ENCODE peak calls at places on chromosomes 2 and 18, in four cellular contexts. C, R, N and J are unnamed samples. For H3K4me1, the result is how much of the 10 kb centered on the place peaks cover.

GRCh38 chr2:170396799-170397459 is 219.0 kb downstream of the MYO3B start:
- DNase-seq in C (no peak), R (no peak), N (no peak), J (no peak)

GRCh38 chr18:45255142-45255890 is 360.0 kb upstream of the SLC14A2 start:
- DNase-seq in C (no peak), R (peak), N (no peak), J (no peak)

GRCh38 chr18:7514796-7515440 is 52.2 kb upstream of the PTPRM start:
- DNase-seq in C (no peak), R (no peak), N (no peak), J (no peak)

GRCh38 chr2:123380536-123380935 is 644.6 kb upstream of the CNTNAP5 start:
- DNase-seq in C (no peak), R (no peak), N (no peak), J (no peak)

GRCh38 chr18:63730788-63731187 is 28.0 kb downstream of the SERPINB11 start:
- DNase-seq in C (no peak), R (no peak), N (no peak), J (no peak)

GRCh38 chr2:86044045-86044444 is 61.6 kb downstream of the POLR1A start:
- DNase-seq in C (peak), R (no peak), N (no peak), J (no peak)

GRCh38 chr2:161905389-161906046 is 168.5 kb downstream of the DPP4 start:
- DNase-seq in C (no peak), R (no peak), N (no peak), J (no peak)

GRCh38 chr18:54607213-54607934 is 16.3 kb downstream of the DYNAP start:
- DNase-seq in C (no peak), R (peak), N (no peak), J (no peak)

GRCh38 chr18:63002305-63002704 is 287.0 kb downstream of the PHLPP1 start:
- DNase-seq in C (no peak), R (no peak), N (no peak), J (peak)

GRCh38 chr2:144460981-144461766 is 58.7 kb downstream of the ZEB2 start:
- DNase-seq in C (peak), R (peak), N (no peak), J (no peak)

GRCh38 chr2:37672104-37672869 is 845 bp upstream of the CDC42EP3 start:
- DNase-seq in C (peak), R (peak), N (peak), J (no peak)

GRCh38 chr2:230947908-230948365 is 22.9 kb upstream of the GPR55 start:
- DNase-seq in C (no peak), R (no peak), N (no peak), J (no peak)

GRCh38 chr2:36539631-36540030 is 58.3 kb downstream of the FEZ2 start:
- DNase-seq in C (no peak), R (no peak), N (no peak), J (no peak)

GRCh38 chr2:147829106-147829505 is 15.7 kb upstream of the ACVR2A start:
- DNase-seq in C (no peak), R (no peak), N (no peak), J (no peak)

GRCh38 chr2:147543056-147543455 is 301.8 kb upstream of the ACVR2A start:
- DNase-seq in C (no peak), R (no peak), N (no peak), J (no peak)

GRCh38 chr2:68320118-68320641 is 431 bp upstream of the CNRIP1 start:
- DNase-seq in C (no peak), R (no peak), N (peak), J (no peak)
- TF ChIP-seq POLR2A in C (no peak), R (no peak), N (no peak), J (no peak)

GRCh38 chr18:13269599-13270011 is 51.0 kb downstream of the LDLRAD4 start:
- DNase-seq in C (no peak), R (peak), N (no peak), J (no peak)
- H3K4me1 ChIP-seq in C (under half), R (under half), N (under half), J (half or more)

GRCh38 chr2:219664958-219665357 is 37.5 kb downstream of the SLC4A3 start:
- DNase-seq in C (no peak), R (no peak), N (no peak), J (no peak)
- TF ChIP-seq POLR2A in C (no peak), R (no peak), N (no peak), J (no peak)

GRCh38 chr18:75269696-75270095 is 59.1 kb downstream of the TSHZ1 start:
- DNase-seq in C (no peak), R (no peak), N (no peak), J (no peak)
- H3K4me1 ChIP-seq in C (under half), R (under half), N (under half), J (under half)

GRCh38 chr2:43171789-43172188 is 54.6 kb downstream of the ZFP36L2 start:
- DNase-seq in C (no peak), R (peak), N (peak), J (no peak)

GRCh38 chr2:43169987-43170732 is 56.2 kb downstream of the ZFP36L2 start:
- DNase-seq in C (no peak), R (peak), N (peak), J (no peak)

GRCh38 chr2:43168016-43168369 is 58.4 kb downstream of the ZFP36L2 start:
- DNase-seq in C (no peak), R (no peak), N (no peak), J (no peak)

GRCh38 chr2:43170733-43171101 is 55.7 kb downstream of the ZFP36L2 start:
- DNase-seq in C (no peak), R (peak), N (no peak), J (no peak)

GRCh38 chr2:43169091-43169936 is 57.1 kb downstream of the ZFP36L2 start:
- DNase-seq in C (no peak), R (peak), N (peak), J (no peak)
- TF ChIP-seq POLR2A in C (no peak), R (peak), N (no peak), J (no peak)

DNA sequence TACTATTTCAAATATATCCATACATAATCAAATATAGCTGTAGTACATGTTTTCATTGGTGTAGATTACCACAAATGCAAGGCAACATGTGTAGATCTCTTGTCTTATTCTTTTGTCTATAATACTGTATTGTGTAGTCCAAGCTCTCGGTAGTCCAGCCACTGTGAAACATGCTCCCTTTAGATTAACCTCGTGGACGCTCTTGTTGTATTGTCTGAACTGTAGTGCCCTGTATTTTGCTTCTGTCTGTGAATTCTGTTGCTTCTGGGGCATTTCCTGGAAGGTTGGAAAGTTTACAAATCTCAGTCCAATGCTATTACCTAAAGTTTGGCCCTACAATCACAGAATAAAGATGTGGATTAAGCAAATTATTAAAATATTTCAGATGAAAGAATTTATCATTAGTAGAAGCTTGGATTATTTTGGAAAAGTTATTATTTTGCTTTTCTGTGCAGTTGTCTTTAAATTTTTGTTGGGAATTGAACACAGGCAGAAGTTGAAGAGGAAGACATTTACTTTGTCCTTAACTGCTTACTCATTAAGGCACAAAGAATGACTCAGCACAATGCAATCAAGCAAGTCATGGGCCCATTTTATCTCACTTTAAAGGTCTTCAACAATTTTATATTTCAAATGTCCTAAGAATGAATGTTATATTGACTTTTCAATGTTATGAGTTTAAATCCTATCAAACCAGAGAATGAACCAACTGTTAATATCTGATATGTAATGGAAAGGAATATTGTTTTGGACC is 103.4 kb upstream of the CAVIN2 start:
- DNase-seq in C (no peak), R (no peak), N (peak), J (no peak)
- H3K4me1 ChIP-seq in C (under half), R (under half), N (under half), J (under half)

DNA sequence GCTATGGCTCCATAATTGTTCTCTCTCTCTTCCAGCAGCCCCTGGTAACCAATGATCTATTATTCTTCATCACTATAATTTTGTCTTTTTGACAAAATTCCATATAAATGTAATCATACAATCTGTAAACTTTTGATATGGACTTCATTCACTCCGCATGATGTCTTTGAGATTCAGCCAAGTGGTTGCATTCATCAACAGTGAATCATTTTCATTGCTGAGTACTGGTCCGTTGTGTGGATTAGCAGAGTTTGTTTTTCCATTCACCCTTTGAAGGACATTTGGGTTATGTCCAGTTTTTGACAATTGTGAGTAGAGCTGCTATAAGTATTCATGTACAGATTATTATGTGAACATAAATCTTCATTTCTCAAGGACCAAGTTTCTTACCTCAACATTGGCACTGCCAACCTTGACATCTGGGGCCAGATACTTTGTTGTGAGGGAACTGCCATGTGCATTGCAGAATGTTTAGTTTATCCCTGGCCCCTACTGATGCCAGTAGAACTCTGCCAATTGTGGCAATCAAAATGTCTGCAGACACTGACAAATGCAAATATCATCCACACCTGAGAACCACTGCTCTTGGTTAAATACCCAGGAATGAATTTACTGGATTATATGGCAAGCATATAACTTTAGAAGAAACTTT is 48.4 kb upstream of the BCL2L11 start:
- DNase-seq in C (peak), R (no peak), N (no peak), J (no peak)
- TF ChIP-seq POLR2A in C (no peak), R (no peak), N (no peak), J (no peak)

DNA sequence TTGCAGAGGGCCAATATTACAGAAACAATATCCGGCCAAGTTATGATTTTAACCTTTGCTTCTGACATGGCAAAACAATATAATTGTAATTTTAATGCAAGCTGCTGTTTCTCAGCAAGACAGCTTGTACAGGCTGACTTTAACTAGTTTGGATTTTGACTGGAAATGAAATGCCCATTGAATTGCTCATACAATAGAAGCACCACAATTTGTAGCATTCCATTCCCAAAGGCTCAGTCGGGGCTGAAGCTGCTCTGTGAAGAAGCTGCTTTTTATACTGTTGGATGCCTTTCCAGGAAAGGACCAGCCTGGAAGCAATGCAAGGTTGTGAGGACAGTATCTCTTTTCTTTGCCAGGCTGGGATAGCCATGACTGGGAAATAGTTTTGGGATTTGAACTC is 677.0 kb upstream of the FANCL start:
- DNase-seq in C (no peak), R (no peak), N (no peak), J (no peak)
- H3K4me1 ChIP-seq in C (under half), R (under half), N (under half), J (under half)